ENCODE peak calls at places on chromosomes 3 and 15, in ten cellular contexts. T is ovary, S is transverse colon, M is suprapubic skin, N is sigmoid colon, F is A549, I is HepG2, D is stomach, G is upper lobe of left lung, Z is K562. O is an unnamed sample.
A peak's percentile ranks its signal among the peaks of the same experiment; 100 is the strongest.

GRCh38 chr3:178084938-178085816 is 451.1 kb upstream of the KCNMB2 start:
- DNase-seq in T (peak; percentile 75), S (peak; percentile 75), M (peak; percentile 82), N (peak; percentile 93), F (no peak), I (peak; percentile 9), D (peak; percentile 50), G (peak; percentile 53), Z (no peak), O (peak; percentile 93)

GRCh38 chr15:71737761-71738160 is 72.6 kb upstream of the NR2E3 start:
- DNase-seq in T (no peak), S (no peak), M (no peak), N (no peak), F (no peak), I (no peak), D (no peak), G (no peak), Z (no peak), O (no peak)

GRCh38 chr15:83973816-83974215 is 261.8 kb upstream of the GOLGA6L4 start:
- DNase-seq in T (no peak), S (no peak), M (no peak), N (no peak), F (peak; percentile 12), I (peak; percentile 2), D (no peak), G (no peak), Z (peak; percentile 32), O (no peak)

GRCh38 chr15:64925335-64926330 is 13.9 kb downstream of the ANKDD1A start:
- DNase-seq in T (no peak), S (no peak), M (peak; percentile 66), N (no peak), F (no peak), I (no peak), D (no peak), G (no peak), Z (no peak), O (no peak)

GRCh38 chr3:134846943-134847342 is 51.9 kb downstream of the EPHB1 start:
- DNase-seq in T (no peak), S (no peak), M (peak; percentile 24), N (no peak), F (peak; percentile 3), I (peak; percentile 80), D (no peak), G (no peak), Z (no peak), O (no peak)

GRCh38 chr3:18086078-18086477 is 339.1 kb downstream of the SATB1 start:
- DNase-seq in T (no peak), S (no peak), M (no peak), N (no peak), F (no peak), I (no peak), D (no peak), G (no peak), Z (no peak), O (no peak)

GRCh38 chr3:42638339-42638842 is 15.1 kb upstream of the ZBTB47 start:
- DNase-seq in T (no peak), S (no peak), M (no peak), N (no peak), F (no peak), I (no peak), D (no peak), G (no peak), Z (no peak), O (no peak)

GRCh38 chr3:128548426-128549282 is 55.7 kb upstream of the GATA2 start:
- DNase-seq in T (no peak), S (no peak), M (peak; percentile 38), N (no peak), F (no peak), I (no peak), D (peak; percentile 18), G (no peak), Z (peak; percentile 82), O (peak; percentile 78)

GRCh38 chr3:2741520-2741919 is 368.7 kb downstream of the IL5RA start:
- DNase-seq in T (no peak), S (no peak), M (no peak), N (no peak), F (no peak), I (no peak), D (no peak), G (no peak), Z (no peak), O (no peak)

GRCh38 chr3:64748244-64748894 is 60.6 kb upstream of the ADAMTS9 start:
- DNase-seq in T (no peak), S (no peak), M (no peak), N (no peak), F (no peak), I (no peak), D (no peak), G (no peak), Z (no peak), O (no peak)

GRCh38 chr3:14461748-14462324 is 59.4 kb downstream of the SLC6A6 start:
- DNase-seq in T (no peak), S (peak; percentile 72), M (no peak), N (no peak), F (peak; percentile 71), I (peak; percentile 50), D (peak; percentile 57), G (peak; percentile 48), Z (no peak), O (no peak)

GRCh38 chr3:44965165-44965564 is 10.8 kb downstream of the ZDHHC3 start:
- DNase-seq in T (no peak), S (no peak), M (peak; percentile 32), N (no peak), F (no peak), I (no peak), D (no peak), G (no peak), Z (no peak), O (no peak)

GRCh38 chr15:64096486-64097431 is 977 bp downstream of the SNX1 start:
- DNase-seq in T (no peak), S (no peak), M (no peak), N (no peak), F (peak; percentile 57), I (no peak), D (no peak), G (no peak), Z (no peak), O (no peak)

GRCh38 chr3:119322021-119322522 is 27.9 kb downstream of the ARHGAP31 start:
- DNase-seq in T (no peak), S (no peak), M (no peak), N (no peak), F (peak; percentile 17), I (no peak), D (no peak), G (no peak), Z (no peak), O (no peak)

GRCh38 chr3:78204977-78205376 is 1165.1 kb downstream of the ROBO2 start:
- DNase-seq in T (no peak), S (no peak), M (no peak), N (no peak), F (no peak), I (peak; percentile 3), D (no peak), G (no peak), Z (no peak), O (no peak)

GRCh38 chr3:32238816-32239637 is 547 bp downstream of the CMTM8 start:
- DNase-seq in T (peak; percentile 38), S (peak; percentile 31), M (no peak), N (no peak), F (peak; percentile 43), I (no peak), D (peak; percentile 34), G (peak; percentile 49), Z (no peak), O (peak; percentile 89)

GRCh38 chr3:51944541-51945021 is 2.4 kb downstream of the PARP3 start:
- DNase-seq in T (no peak), S (no peak), M (no peak), N (peak; percentile 55), F (no peak), I (no peak), D (no peak), G (no peak), Z (no peak), O (no peak)

DNA sequence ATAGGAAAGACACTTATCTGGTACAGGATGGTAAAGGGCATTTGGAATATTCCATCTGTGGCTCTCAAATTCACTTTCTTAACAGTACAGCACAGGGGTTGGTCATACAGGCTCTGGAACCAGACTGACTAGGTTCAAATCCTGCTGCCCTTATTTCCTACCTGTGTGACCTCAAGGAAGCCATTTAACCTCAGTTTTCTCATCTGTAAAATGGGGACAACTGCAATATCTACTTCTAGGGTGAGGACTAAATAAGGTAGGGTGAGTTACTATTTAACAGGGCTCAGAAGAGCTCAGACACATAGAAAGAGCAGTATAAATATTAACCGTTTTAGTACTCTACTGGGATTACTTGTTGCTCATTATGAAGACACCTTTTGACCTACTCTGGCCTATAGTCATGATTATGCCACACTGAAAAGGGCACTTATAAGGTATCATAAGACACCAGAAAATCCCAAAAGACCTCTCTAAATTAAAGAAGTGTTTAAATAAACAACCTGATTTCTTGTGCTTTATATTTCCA is 6.6 kb downstream of the RFTN1 start:
- DNase-seq in T (no peak), S (no peak), M (no peak), N (no peak), F (no peak), I (no peak), D (no peak), G (no peak), Z (no peak), O (no peak)
- TF ChIP-seq POLR2A in T (no peak), S (no peak), M (no peak), N (no peak), F (no peak), I (no peak), D (no peak), G (no peak), Z (no peak), O (no peak)

DNA sequence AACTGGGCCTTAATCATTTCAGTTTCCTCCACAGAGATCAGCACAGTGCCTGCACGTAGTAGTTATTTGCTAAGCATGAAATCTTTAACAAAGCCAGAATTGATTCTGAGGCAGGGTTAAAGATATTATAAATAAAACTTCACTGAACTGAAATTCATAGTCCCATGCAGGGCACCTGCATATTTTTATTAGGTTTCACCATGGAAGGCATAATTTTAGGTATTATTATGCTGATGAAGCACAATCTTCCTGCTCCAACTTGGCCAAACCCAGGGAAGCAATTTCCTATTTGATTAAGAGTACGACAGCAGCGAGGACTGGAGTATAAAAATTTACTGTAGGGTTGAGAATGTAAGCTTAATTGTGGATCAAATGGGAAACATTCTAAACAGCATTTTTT is 1070.4 kb upstream of the CFAP20DC start:
- DNase-seq in T (no peak), S (no peak), M (no peak), N (no peak), F (no peak), I (no peak), D (no peak), G (no peak), Z (no peak), O (no peak)
- TF ChIP-seq EP300 in T (no peak), S (no peak), M (no peak), N (no peak), F (no peak), I (no peak), D (no peak), G (no peak), Z (no peak), O (no peak)

GRCh38 chr15:37143351-37143750 is 43.0 kb upstream of the MEIS2 start:
- DNase-seq in T (no peak), S (no peak), M (no peak), N (no peak), F (no peak), I (no peak), D (no peak), G (no peak), Z (no peak), O (no peak)
- TF ChIP-seq POLR2A in T (no peak), S (no peak), M (no peak), N (no peak), F (no peak), I (no peak), D (no peak), G (no peak), Z (no peak), O (no peak)

GRCh38 chr3:24237971-24238767 is 256.5 kb downstream of the THRB start:
- DNase-seq in T (no peak), S (peak; percentile 26), M (no peak), N (no peak), F (peak; percentile 65), I (peak; percentile 64), D (no peak), G (peak; percentile 25), Z (peak; percentile 76), O (no peak)
- TF ChIP-seq EP300 in T (no peak), S (no peak), M (no peak), N (no peak), F (no peak), I (no peak), D (no peak), G (no peak), Z (no peak), O (no peak)

O was measured in esophagus muscularis mucosa.